ENCODE peak calls at places on chromosomes 16 and 17, in eight cellular contexts. One of them, this sample, is unnamed.

GRCh38 chr16:67881557-67882220 is 3.0 kb upstream of the NRN1L start:
- DNase-seq in CD8-positive, alpha-beta T cell: no peak
- DNase-seq in cardiac muscle cell: no peak
- DNase-seq in MCF 10A: no peak
- DNase-seq in H9: no peak
- DNase-seq in heart left ventricle: no peak
- DNase-seq in pancreas: no peak
- DNase-seq in ovary: no peak
- DNase-seq in this sample: no peak

GRCh38 chr16:50336884-50337283 is 31.9 kb downstream of the BRD7 start:
- DNase-seq in MCF 10A: no peak
- DNase-seq in H9: no peak
- DNase-seq in pancreas: no peak
- DNase-seq in heart left ventricle: no peak
- DNase-seq in ovary: no peak
- DNase-seq in cardiac muscle cell: no peak
- DNase-seq in CD8-positive, alpha-beta T cell: no peak
- DNase-seq in this sample: no peak

GRCh38 chr16:20291807-20292206 is 35.5 kb downstream of the GP2 start:
- DNase-seq in CD8-positive, alpha-beta T cell: no peak
- DNase-seq in ovary: no peak
- DNase-seq in H9: peak; percentile 32
- DNase-seq in heart left ventricle: no peak
- DNase-seq in cardiac muscle cell: no peak
- DNase-seq in pancreas: no peak
- DNase-seq in MCF 10A: no peak
- DNase-seq in this sample: no peak

GRCh38 chr17:18967806-18968744 is 16.1 kb downstream of the SLC5A10 start:
- DNase-seq in cardiac muscle cell: no peak
- DNase-seq in pancreas: no peak
- DNase-seq in MCF 10A: peak; percentile 73
- DNase-seq in H9: no peak
- DNase-seq in CD8-positive, alpha-beta T cell: no peak
- DNase-seq in ovary: no peak
- DNase-seq in heart left ventricle: no peak
- DNase-seq in this sample: no peak

GRCh38 chr16:47927330-47927729 is 228.5 kb downstream of the ABCC12 start:
- DNase-seq in ovary: no peak
- DNase-seq in pancreas: no peak
- DNase-seq in H9: no peak
- DNase-seq in heart left ventricle: no peak
- DNase-seq in cardiac muscle cell: no peak
- DNase-seq in CD8-positive, alpha-beta T cell: no peak
- DNase-seq in MCF 10A: no peak
- DNase-seq in this sample: no peak

GRCh38 chr17:68238488-68238887 is 9.4 kb upstream of the AMZ2 start:
- DNase-seq in CD8-positive, alpha-beta T cell: no peak
- DNase-seq in ovary: no peak
- DNase-seq in H9: no peak
- DNase-seq in MCF 10A: no peak
- DNase-seq in pancreas: no peak
- DNase-seq in cardiac muscle cell: no peak
- DNase-seq in heart left ventricle: no peak
- DNase-seq in this sample: no peak

GRCh38 chr16:3215601-3216262 is 19.2 kb downstream of the ZNF200 start:
- DNase-seq in CD8-positive, alpha-beta T cell: no peak
- DNase-seq in H9: no peak
- DNase-seq in heart left ventricle: no peak
- DNase-seq in ovary: no peak
- DNase-seq in pancreas: no peak
- DNase-seq in cardiac muscle cell: no peak
- DNase-seq in MCF 10A: no peak
- DNase-seq in this sample: no peak

GRCh38 chr17:65261682-65262636 is 124.8 kb downstream of the RGS9 start:
- DNase-seq in cardiac muscle cell: peak; percentile 44
- DNase-seq in pancreas: no peak
- DNase-seq in CD8-positive, alpha-beta T cell: no peak
- DNase-seq in H9: no peak
- DNase-seq in ovary: no peak
- DNase-seq in MCF 10A: no peak
- DNase-seq in heart left ventricle: no peak
- DNase-seq in this sample: no peak

GRCh38 chr17:83089322-83090156 is 10.1 kb downstream of the METRNL start:
- DNase-seq in heart left ventricle: no peak
- DNase-seq in MCF 10A: no peak
- DNase-seq in CD8-positive, alpha-beta T cell: no peak
- DNase-seq in ovary: no peak
- DNase-seq in pancreas: no peak
- DNase-seq in cardiac muscle cell: no peak
- DNase-seq in H9: no peak
- DNase-seq in this sample: no peak

GRCh38 chr17:83090424-83091256 is 11.2 kb downstream of the METRNL start:
- DNase-seq in ovary: no peak
- DNase-seq in MCF 10A: no peak
- DNase-seq in H9: no peak
- DNase-seq in CD8-positive, alpha-beta T cell: no peak
- DNase-seq in pancreas: no peak
- DNase-seq in heart left ventricle: no peak
- DNase-seq in cardiac muscle cell: no peak
- DNase-seq in this sample: no peak

GRCh38 chr17:83092186-83092585 is 12.8 kb downstream of the METRNL start:
- DNase-seq in pancreas: no peak
- DNase-seq in CD8-positive, alpha-beta T cell: no peak
- DNase-seq in H9: no peak
- DNase-seq in heart left ventricle: no peak
- DNase-seq in cardiac muscle cell: no peak
- DNase-seq in MCF 10A: no peak
- DNase-seq in ovary: no peak
- DNase-seq in this sample: no peak

GRCh38 chr17:83092931-83093330 is 13.5 kb downstream of the METRNL start:
- DNase-seq in pancreas: no peak
- DNase-seq in ovary: no peak
- DNase-seq in cardiac muscle cell: no peak
- DNase-seq in heart left ventricle: no peak
- DNase-seq in MCF 10A: no peak
- DNase-seq in H9: no peak
- DNase-seq in CD8-positive, alpha-beta T cell: no peak
- DNase-seq in this sample: no peak

DNA sequence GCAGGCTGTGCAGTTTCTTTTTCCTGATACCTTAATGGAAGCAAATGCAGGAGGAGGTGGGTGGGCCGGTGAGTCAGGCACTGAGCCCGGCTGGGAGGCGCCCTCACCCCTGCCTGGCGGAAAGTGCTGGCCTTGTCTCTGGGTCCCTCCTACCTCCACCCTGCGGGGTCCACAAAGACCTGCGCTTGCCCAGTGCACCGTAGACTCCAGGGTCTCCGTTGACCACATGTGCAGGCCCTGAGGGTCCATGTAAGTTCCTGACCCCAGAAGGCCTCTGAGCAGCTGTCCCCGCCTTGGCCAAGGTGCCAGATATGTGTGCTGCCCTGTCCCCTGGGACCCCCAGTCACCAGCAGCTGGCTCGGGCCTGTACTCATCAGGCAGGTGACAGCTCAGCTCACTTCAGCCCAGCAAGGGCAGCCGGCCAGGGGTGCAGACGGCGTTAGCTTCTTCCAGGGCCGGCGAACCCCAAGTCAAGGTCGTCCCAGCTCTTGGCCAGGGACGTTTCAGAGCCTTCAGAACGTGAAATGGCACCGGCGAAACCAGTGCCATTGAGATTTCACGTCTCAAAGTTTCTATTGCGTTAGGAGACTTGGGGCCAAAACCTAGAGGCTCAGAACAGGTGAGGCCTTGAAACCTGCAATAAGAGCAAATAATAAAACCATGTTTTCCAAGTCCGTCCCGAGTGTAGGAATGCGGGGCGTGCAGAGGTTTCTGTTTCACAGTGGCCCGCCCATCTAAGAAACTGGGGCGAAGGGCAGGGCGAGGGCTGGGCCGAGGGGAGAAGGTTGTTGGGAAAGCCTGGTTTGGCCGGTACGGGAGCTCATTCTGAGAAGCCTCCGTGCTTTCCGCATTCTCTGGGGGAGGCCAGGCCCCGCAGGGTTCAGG is 12.1 kb downstream of the METRNL start:
- DNase-seq in H9: no peak
- DNase-seq in ovary: peak; percentile 87
- DNase-seq in heart left ventricle: no peak
- DNase-seq in CD8-positive, alpha-beta T cell: no peak
- DNase-seq in cardiac muscle cell: no peak
- DNase-seq in MCF 10A: no peak
- DNase-seq in pancreas: no peak
- DNase-seq in this sample: no peak
- TF ChIP-seq CTCF in H9: no peak
- TF ChIP-seq CTCF in ovary: no peak
- TF ChIP-seq CTCF in heart left ventricle: no peak
- TF ChIP-seq CTCF in CD8-positive, alpha-beta T cell: no peak
- TF ChIP-seq CTCF in cardiac muscle cell: no peak
- TF ChIP-seq CTCF in MCF 10A: no peak
- TF ChIP-seq CTCF in pancreas: no peak
- TF ChIP-seq CTCF in this sample: no peak

GRCh38 chr17:44375196-44376017 is 11.8 kb upstream of the FAM171A2 start:
- DNase-seq in H9: peak; percentile 71
- DNase-seq in pancreas: no peak
- DNase-seq in CD8-positive, alpha-beta T cell: no peak
- DNase-seq in heart left ventricle: no peak
- DNase-seq in cardiac muscle cell: no peak
- DNase-seq in MCF 10A: no peak
- DNase-seq in ovary: no peak
- DNase-seq in this sample: no peak

GRCh38 chr17:44376779-44377178 is 12.7 kb downstream of the ITGA2B start:
- DNase-seq in pancreas: no peak
- DNase-seq in H9: no peak
- DNase-seq in heart left ventricle: no peak
- DNase-seq in cardiac muscle cell: no peak
- DNase-seq in ovary: no peak
- DNase-seq in CD8-positive, alpha-beta T cell: no peak
- DNase-seq in MCF 10A: no peak
- DNase-seq in this sample: no peak

GRCh38 chr17:44374306-44375195 is 10.9 kb upstream of the FAM171A2 start:
- DNase-seq in pancreas: no peak
- DNase-seq in cardiac muscle cell: no peak
- DNase-seq in ovary: no peak
- DNase-seq in H9: peak; percentile 97
- DNase-seq in CD8-positive, alpha-beta T cell: no peak
- DNase-seq in heart left ventricle: no peak
- DNase-seq in MCF 10A: no peak
- DNase-seq in this sample: no peak

GRCh38 chr17:44378171-44378705 is 11.2 kb downstream of the ITGA2B start:
- DNase-seq in pancreas: no peak
- DNase-seq in MCF 10A: no peak
- DNase-seq in H9: no peak
- DNase-seq in heart left ventricle: no peak
- DNase-seq in ovary: no peak
- DNase-seq in cardiac muscle cell: no peak
- DNase-seq in CD8-positive, alpha-beta T cell: no peak
- DNase-seq in this sample: no peak

DNA sequence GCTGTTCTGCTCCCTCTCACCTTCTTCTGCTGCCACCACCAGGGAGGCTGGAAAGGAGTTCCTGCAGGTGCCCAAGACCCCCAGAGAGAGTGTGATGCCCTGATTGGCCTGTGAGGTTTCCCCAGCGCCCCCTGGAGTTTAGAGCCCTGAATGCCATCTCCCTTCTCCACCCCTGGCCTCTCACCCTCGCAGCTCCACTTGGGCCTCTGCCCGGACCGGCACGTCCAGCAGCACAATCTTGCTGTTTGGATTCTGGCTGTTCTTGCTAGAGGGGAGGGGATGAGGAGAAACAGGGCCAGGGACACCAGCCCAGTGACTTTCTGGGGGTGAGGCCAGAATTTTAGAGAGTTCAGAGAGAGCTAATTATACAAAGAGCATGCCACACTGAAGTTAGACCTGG is 12.5 kb upstream of the FAM171A2 start:
- DNase-seq in ovary: peak; percentile 88
- DNase-seq in pancreas: no peak
- DNase-seq in CD8-positive, alpha-beta T cell: no peak
- DNase-seq in heart left ventricle: no peak
- DNase-seq in cardiac muscle cell: peak; percentile 65
- DNase-seq in MCF 10A: peak; percentile 33
- DNase-seq in H9: peak; percentile 89
- DNase-seq in this sample: no peak
- TF ChIP-seq CTCF in ovary: no peak
- TF ChIP-seq CTCF in pancreas: no peak
- TF ChIP-seq CTCF in CD8-positive, alpha-beta T cell: peak; percentile 20
- TF ChIP-seq CTCF in heart left ventricle: peak; percentile 51
- TF ChIP-seq CTCF in cardiac muscle cell: peak; percentile 60
- TF ChIP-seq CTCF in MCF 10A: peak; percentile 47
- TF ChIP-seq CTCF in H9: peak; percentile 73
- TF ChIP-seq CTCF in this sample: peak; percentile 45

DNA sequence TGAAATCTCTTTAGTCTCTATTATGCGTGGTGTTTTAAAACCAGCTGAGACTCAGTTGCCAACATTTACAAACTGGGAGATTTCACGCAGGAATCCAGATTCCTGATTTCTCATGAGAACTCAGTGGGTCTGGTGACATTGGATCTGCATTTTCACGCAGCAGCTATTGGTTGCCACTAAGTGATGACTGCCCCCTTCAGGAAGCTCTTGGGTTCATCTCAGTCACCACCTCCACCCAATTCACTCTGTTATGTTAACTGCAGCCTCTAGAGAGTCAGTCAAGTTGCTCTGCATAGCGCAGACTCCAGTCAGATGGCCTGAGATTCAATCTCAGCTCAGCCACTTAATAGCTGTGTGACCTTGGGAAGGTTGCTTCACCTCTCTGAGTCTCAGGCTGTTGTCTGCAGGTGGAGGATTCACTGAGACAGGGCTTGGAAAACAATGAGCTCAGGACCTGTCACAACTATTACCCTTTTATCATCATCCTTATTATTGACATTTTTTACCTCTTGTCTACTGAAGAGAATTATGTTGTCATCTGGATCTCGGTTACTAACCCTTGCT is 6.4 kb downstream of the SHISA9 start:
- DNase-seq in H9: peak; percentile 58
- DNase-seq in pancreas: no peak
- DNase-seq in MCF 10A: no peak
- DNase-seq in cardiac muscle cell: no peak
- DNase-seq in heart left ventricle: no peak
- DNase-seq in ovary: no peak
- DNase-seq in CD8-positive, alpha-beta T cell: no peak
- DNase-seq in this sample: no peak
- TF ChIP-seq CTCF in H9: peak; percentile 73
- TF ChIP-seq CTCF in pancreas: no peak
- TF ChIP-seq CTCF in MCF 10A: no peak
- TF ChIP-seq CTCF in cardiac muscle cell: no peak
- TF ChIP-seq CTCF in heart left ventricle: no peak
- TF ChIP-seq CTCF in ovary: no peak
- TF ChIP-seq CTCF in CD8-positive, alpha-beta T cell: no peak
- TF ChIP-seq CTCF in this sample: peak; percentile 2

GRCh38 chr17:79820959-79821330 is 18.3 kb downstream of the CBX4 start:
- DNase-seq in cardiac muscle cell: no peak
- DNase-seq in H9: no peak
- DNase-seq in MCF 10A: no peak
- DNase-seq in pancreas: no peak
- DNase-seq in ovary: no peak
- DNase-seq in CD8-positive, alpha-beta T cell: no peak
- DNase-seq in heart left ventricle: no peak
- DNase-seq in this sample: no peak

GRCh38 chr17:79818026-79818758 is 21.0 kb downstream of the CBX4 start:
- DNase-seq in cardiac muscle cell: no peak
- DNase-seq in MCF 10A: no peak
- DNase-seq in ovary: no peak
- DNase-seq in heart left ventricle: no peak
- DNase-seq in H9: no peak
- DNase-seq in CD8-positive, alpha-beta T cell: no peak
- DNase-seq in pancreas: no peak
- DNase-seq in this sample: no peak

GRCh38 chr17:79819085-79819484 is 20.2 kb downstream of the CBX4 start:
- DNase-seq in MCF 10A: no peak
- DNase-seq in ovary: no peak
- DNase-seq in cardiac muscle cell: no peak
- DNase-seq in heart left ventricle: no peak
- DNase-seq in CD8-positive, alpha-beta T cell: no peak
- DNase-seq in H9: no peak
- DNase-seq in pancreas: no peak
- DNase-seq in this sample: no peak

GRCh38 chr17:79821331-79822095 is 17.7 kb downstream of the CBX4 start:
- DNase-seq in cardiac muscle cell: no peak
- DNase-seq in CD8-positive, alpha-beta T cell: no peak
- DNase-seq in ovary: no peak
- DNase-seq in heart left ventricle: no peak
- DNase-seq in MCF 10A: no peak
- DNase-seq in pancreas: no peak
- DNase-seq in H9: no peak
- DNase-seq in this sample: no peak

DNA sequence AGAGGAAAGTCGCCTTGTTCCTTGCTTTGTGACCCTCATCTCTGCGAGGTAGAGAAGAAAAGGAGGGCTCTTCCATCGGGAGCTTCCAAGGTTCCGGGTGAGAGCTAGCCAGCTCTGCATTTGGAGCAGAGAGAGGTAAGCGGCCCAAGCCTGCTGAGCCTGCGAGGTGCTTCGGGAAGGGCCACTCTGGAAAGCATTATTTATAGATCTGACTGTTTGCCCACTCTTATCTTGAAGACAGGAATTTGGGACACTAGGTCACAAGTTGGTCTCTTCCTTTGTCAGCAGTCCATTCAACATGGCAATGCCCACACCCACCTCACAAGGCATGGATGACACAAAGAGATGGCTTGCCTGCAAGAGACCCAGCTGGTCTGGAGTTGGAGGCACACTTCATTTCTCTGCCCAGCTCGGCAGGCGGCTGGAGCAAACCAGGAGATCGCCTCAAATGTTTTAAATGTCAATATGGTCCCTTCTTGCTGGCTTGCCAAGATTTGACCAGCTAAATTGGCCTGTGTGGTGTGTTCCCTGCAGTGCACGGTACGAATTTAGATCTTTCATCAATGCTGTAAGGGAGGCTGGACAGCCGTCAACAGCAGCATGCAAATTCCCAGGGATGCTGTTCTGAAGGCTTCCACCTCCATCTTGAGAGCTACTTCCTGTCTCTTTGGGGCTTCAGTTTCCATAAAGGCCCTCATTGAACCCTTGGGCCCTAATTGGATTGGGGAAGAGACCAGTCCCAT is 19.5 kb downstream of the CBX4 start:
- DNase-seq in CD8-positive, alpha-beta T cell: no peak
- DNase-seq in pancreas: no peak
- DNase-seq in ovary: no peak
- DNase-seq in MCF 10A: no peak
- DNase-seq in heart left ventricle: no peak
- DNase-seq in H9: no peak
- DNase-seq in cardiac muscle cell: no peak
- DNase-seq in this sample: no peak
- TF ChIP-seq CTCF in CD8-positive, alpha-beta T cell: no peak
- TF ChIP-seq CTCF in pancreas: no peak
- TF ChIP-seq CTCF in ovary: no peak
- TF ChIP-seq CTCF in MCF 10A: no peak
- TF ChIP-seq CTCF in heart left ventricle: no peak
- TF ChIP-seq CTCF in H9: no peak
- TF ChIP-seq CTCF in cardiac muscle cell: no peak
- TF ChIP-seq CTCF in this sample: no peak